ENCODE peak calls at places on chromosomes 13 and 19, in four cellular contexts. Y is fibroblast of mammary gland, R is ascending aorta, G is foreskin keratinocyte. Z is an unnamed sample.
A peak's percentile ranks its signal among the peaks of the same experiment; 100 is the strongest.

GRCh38 chr13:100125946-100126345 is 37.1 kb downstream of the PCCA start:
- DNase-seq in Y (no peak), R (no peak), G (no peak), Z (no peak)

GRCh38 chr13:88701551-88701950 is 1030.4 kb downstream of the SLITRK5 start:
- DNase-seq in Y (no peak), R (no peak), G (peak; percentile 8), Z (no peak)

GRCh38 chr13:43783820-43784219 is 3.0 kb downstream of the ENOX1 start:
- DNase-seq in Y (peak; percentile 75), R (no peak), G (peak; percentile 62), Z (no peak)

GRCh38 chr13:27432612-27433210 is 8.3 kb downstream of the GTF3A start:
- DNase-seq in Y (no peak), R (no peak), G (no peak), Z (no peak)

GRCh38 chr19:12156254-12157058 is at the start of gene ZNF625:
- DNase-seq in Y (peak; percentile 83), R (peak; percentile 41), G (peak; percentile 68), Z (peak; percentile 86)

GRCh38 chr19:14949876-14950275 is 8.6 kb downstream of the OR7C2 start:
- DNase-seq in Y (no peak), R (no peak), G (no peak), Z (no peak)

GRCh38 chr19:46861691-46862503 is 1.1 kb downstream of the ARHGAP35 start:
- DNase-seq in Y (peak; percentile 24), R (no peak), G (no peak), Z (no peak)

GRCh38 chr13:26400545-26400944 is 146.6 kb downstream of the CDK8 start:
- DNase-seq in Y (no peak), R (no peak), G (no peak), Z (no peak)

GRCh38 chr19:53552001-53552721 is 14.2 kb downstream of the ZNF331 start:
- DNase-seq in Y (peak; percentile 57), R (no peak), G (no peak), Z (no peak)

GRCh38 chr13:103473081-103473480 is 406.9 kb upstream of the SLC10A2 start:
- DNase-seq in Y (no peak), R (no peak), G (no peak), Z (no peak)

GRCh38 chr19:4624301-4624700 is 15.0 kb upstream of the TNFAIP8L1 start:
- DNase-seq in Y (no peak), R (no peak), G (no peak), Z (no peak)

GRCh38 chr13:112905990-112906641 is 62.9 kb upstream of the MCF2L start:
- DNase-seq in Y (no peak), R (no peak), G (peak; percentile 65), Z (no peak)

GRCh38 chr13:74464656-74465055 is 330.5 kb upstream of the KLF12 start:
- DNase-seq in Y (no peak), R (no peak), G (no peak), Z (no peak)

GRCh38 chr19:43525836-43526771 is 897 bp downstream of the ETHE1 start:
- DNase-seq in Y (no peak), R (no peak), G (peak; percentile 29), Z (no peak)

GRCh38 chr19:8097198-8097597 is 44.6 kb downstream of the CCL25 start:
- DNase-seq in Y (no peak), R (no peak), G (no peak), Z (no peak)

GRCh38 chr13:110341445-110342247 is 34.6 kb downstream of the COL4A2 start:
- DNase-seq in Y (no peak), R (no peak), G (no peak), Z (no peak)

GRCh38 chr13:99624936-99625540 is 123.8 kb downstream of the TM9SF2 start:
- DNase-seq in Y (no peak), R (no peak), G (no peak), Z (no peak)

GRCh38 chr13:28503182-28503980 is 8.5 kb upstream of the FLT1 start:
- DNase-seq in Y (no peak), R (no peak), G (peak; percentile 18), Z (no peak)

GRCh38 chr13:21637296-21637695 is 33.3 kb upstream of the MICU2 start:
- DNase-seq in Y (peak; percentile 56), R (no peak), G (peak; percentile 98), Z (no peak)

GRCh38 chr13:41490616-41491015 is 33.3 kb downstream of the RGCC start:
- DNase-seq in Y (no peak), R (no peak), G (no peak), Z (no peak)

GRCh38 chr13:65855276-65855675 is 1374.9 kb downstream of the PCDH9 start:
- DNase-seq in Y (peak; percentile 51), R (no peak), G (no peak), Z (no peak)